ENCODE peak calls at places on chromosomes 11 and 22, in eight cellular contexts. F is stomach, H is colonic mucosa, A is MM.1S, P is right lobe of liver, O is prostate gland, R is fibroblast of lung, V is Peyer's patch. W is an unnamed sample. For H3K4me1 and H3K36me3, the result is how much of the 10 kb centered on the place peaks cover.

GRCh38 chr11:95923441-95923729 is 522 bp downstream of the MTMR2 start:
- DNase-seq in R (peak), P (no peak), O (no peak), V (no peak), A (no peak), H (no peak), F (no peak), W (no peak)

GRCh38 chr11:102375720-102376399 is 28.8 kb downstream of the BIRC2 start:
- DNase-seq in O (no peak), A (no peak), F (no peak), P (no peak), R (peak), H (no peak), V (no peak), W (no peak)

GRCh38 chr11:77457340-77457739 is 16.6 kb downstream of the PAK1 start:
- DNase-seq in A (peak), R (no peak), P (no peak), F (no peak), V (no peak), H (no peak), O (no peak), W (no peak)

GRCh38 chr11:44246726-44247125 is 63.2 kb downstream of the ALX4 start:
- DNase-seq in H (no peak), A (no peak), R (peak), V (no peak), O (no peak), F (no peak), P (no peak), W (no peak)

GRCh38 chr22:38423512-38424503 is 31.2 kb downstream of the KCNJ4 start:
- DNase-seq in A (no peak), V (peak), F (no peak), H (peak), O (no peak), P (no peak), R (no peak), W (no peak)

GRCh38 chr11:110085255-110085838 is 7.8 kb upstream of the ZC3H12C start:
- DNase-seq in V (no peak), O (no peak), F (no peak), A (no peak), R (peak), P (no peak), H (no peak), W (no peak)

GRCh38 chr11:104967493-104968364 is 645 bp downstream of the CASP4 start:
- DNase-seq in V (no peak), P (no peak), R (peak), A (no peak), F (no peak), O (no peak), H (no peak), W (no peak)

GRCh38 chr11:3130269-3131071 is 34.6 kb downstream of the OSBPL5 start:
- DNase-seq in V (peak), F (no peak), P (peak), R (no peak), H (no peak), O (peak), A (no peak), W (peak)

GRCh38 chr11:1547467-1548098 is 24.5 kb downstream of the DUSP8 start:
- DNase-seq in O (no peak), H (no peak), V (no peak), F (no peak), R (no peak), A (no peak), P (no peak), W (no peak)

GRCh38 chr11:46560300-46561025 is 33.4 kb downstream of the AMBRA1 start:
- DNase-seq in V (no peak), R (peak), F (no peak), P (no peak), H (peak), O (peak), A (peak), W (no peak)

GRCh38 chr11:72100462-72100861 is 2.6 kb downstream of the LAMTOR1 start:
- DNase-seq in P (no peak), V (no peak), F (no peak), R (no peak), O (no peak), H (no peak), A (no peak), W (no peak)

GRCh38 chr11:112285918-112286317 is 25.3 kb upstream of the PLET1 start:
- DNase-seq in A (no peak), R (peak), H (no peak), V (no peak), F (no peak), O (no peak), P (no peak), W (no peak)

GRCh38 chr11:69913591-69914285 is 94.5 kb upstream of the FGF3 start:
- DNase-seq in A (no peak), P (peak), V (peak), O (no peak), H (no peak), F (no peak), R (no peak), W (peak)

GRCh38 chr22:44147036-44147645 is 33.6 kb upstream of the PARVG start:
- DNase-seq in F (no peak), V (no peak), A (no peak), O (no peak), R (no peak), H (no peak), P (no peak), W (no peak)

DNA sequence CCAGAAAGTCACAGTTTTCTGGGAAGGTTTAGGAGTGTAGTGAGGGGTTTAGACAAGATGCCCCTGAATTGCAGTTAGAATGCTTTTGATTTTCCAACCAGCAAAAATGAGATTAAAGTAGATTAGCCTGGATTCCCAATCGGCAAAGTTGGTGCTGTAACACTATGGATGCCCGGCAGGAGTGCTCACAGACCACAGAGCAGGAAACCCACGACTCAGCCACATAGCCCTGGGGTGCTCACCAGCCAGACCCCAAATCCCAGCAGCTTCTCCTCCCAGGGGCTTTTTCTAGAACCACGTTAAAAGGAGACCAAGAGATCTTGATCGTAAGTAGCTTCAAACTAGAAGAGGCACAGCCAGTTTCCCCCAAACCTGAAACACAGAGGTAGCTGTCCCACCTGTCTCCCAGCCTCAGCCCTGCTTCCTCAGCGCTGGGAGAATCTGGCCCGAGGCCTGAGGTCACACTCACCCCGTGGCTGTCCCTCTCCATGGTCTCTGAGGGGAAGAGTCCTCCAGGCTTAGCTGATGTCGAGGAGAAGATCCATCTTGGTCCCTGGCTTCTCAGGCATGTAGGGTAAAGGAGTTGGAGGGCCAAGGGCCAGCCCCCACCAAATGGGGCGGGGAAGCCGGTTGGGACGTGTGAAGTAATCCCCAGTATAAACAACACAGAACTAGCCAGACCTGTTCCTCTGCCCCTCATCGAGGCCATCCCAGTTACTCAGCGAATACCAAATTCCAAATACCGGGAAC is at the start of gene TMPRSS13:
- DNase-seq in V (peak), H (peak), O (peak), P (no peak), A (no peak), R (no peak), F (no peak), W (peak)
- TF ChIP-seq CTCF in V (no peak), H (no peak), O (no peak), P (no peak), A (no peak), R (no peak), F (no peak), W (no peak)

DNA sequence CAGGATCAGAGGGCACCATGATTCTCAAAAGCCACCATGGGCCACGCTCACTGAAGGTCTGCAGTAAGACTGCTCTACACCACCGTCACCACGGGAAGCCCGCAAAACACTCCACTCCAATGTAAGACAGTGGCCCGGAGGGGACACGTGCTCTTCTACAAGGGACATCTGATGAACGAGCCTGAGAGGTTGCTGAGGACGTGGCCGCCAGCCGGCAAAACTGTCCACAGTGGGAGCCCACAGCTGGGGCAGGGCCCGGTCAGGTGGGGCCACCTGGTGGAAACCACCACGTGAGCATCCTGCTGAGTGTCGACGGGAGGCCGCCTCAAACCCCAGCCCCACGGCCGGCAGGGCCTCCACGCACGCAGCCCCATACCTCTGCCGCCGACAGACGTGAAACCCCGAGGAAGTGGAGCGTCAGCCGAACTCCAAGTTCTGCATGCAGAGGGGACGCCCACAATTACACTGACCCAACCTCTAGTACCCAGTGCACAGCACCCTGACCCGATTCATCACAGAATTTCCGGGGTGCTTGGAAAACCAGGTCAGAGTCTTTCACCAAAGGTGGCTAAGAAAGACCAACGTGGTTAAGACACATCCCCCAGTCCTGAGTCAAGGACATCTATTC is 42.6 kb downstream of the BRD1 start:
- DNase-seq in F (no peak), P (no peak), V (no peak), A (no peak), H (no peak), O (no peak), R (no peak), W (no peak)
- H3K4me1 ChIP-seq in F (under half), P (under half), V (under half), A (under half), H (under half), O (under half), R (under half), W (under half)

DNA sequence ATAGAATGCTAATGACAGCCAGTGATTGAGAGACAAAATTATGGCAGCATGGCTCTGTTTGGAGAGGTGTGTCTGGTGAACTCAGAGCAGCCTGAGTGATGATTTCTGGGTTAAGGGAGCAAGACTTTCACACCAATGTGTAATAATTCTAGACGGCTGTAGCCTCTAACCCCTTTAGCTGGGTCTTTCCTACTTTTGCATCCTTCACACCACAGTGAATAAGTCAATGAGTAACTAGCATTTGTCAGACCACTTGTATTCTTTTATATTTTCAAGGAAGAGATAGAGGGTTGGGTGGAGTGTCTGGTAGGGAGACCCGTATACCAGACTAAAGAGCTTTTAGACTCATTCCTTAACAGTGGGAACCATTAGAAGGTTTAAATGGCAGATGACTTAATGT is 50.4 kb downstream of the ATXN10 start:
- DNase-seq in O (no peak), R (no peak), A (no peak), P (no peak), V (no peak), H (no peak), F (no peak), W (no peak)
- H3K36me3 ChIP-seq in O (under half), R (under half), A (under half), P (under half), V (under half), H (under half), F (under half), W (under half)

GRCh38 chr11:114296190-114296978 is at the start of gene NNMT:
- DNase-seq in F (peak), O (no peak), P (peak), V (no peak), H (peak), R (peak), A (no peak), W (peak)

GRCh38 chr11:114293201-114293711 is 2.9 kb upstream of the NNMT start:
- DNase-seq in R (no peak), A (no peak), V (no peak), O (no peak), F (no peak), H (no peak), P (no peak), W (no peak)

GRCh38 chr11:114296979-114297372 is 777 bp downstream of the NNMT start:
- DNase-seq in H (no peak), A (no peak), P (no peak), V (no peak), R (no peak), O (no peak), F (no peak), W (no peak)

GRCh38 chr11:114297806-114298700 is 1.9 kb downstream of the NNMT start:
- DNase-seq in V (no peak), F (no peak), P (no peak), O (no peak), A (no peak), R (no peak), H (no peak), W (no peak)

DNA sequence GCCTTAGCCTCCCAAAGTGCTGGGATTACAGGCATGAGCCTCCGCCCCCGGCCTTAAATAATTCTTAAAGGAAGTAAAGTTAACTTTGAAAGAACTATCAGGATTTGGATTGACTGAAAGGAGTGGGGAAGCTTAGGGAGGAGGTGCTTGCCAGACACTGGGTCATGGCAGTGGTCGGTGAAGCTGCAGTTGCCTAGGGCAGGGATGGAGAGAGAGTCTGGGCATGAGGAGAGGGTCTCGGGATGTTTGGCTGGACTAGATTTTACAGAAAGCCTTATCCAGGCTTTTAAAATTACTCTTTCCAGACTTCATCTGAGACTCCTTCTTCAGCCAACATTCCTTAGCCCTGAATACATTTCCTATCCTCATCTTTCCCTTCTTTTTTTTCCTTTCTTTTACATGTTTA is 520 bp upstream of the NNMT start:
- DNase-seq in R (no peak), H (no peak), F (no peak), O (no peak), P (no peak), V (no peak), A (no peak), W (no peak)
- TF ChIP-seq CTCF in R (no peak), H (no peak), F (no peak), O (no peak), P (no peak), V (no peak), A (no peak), W (no peak)

DNA sequence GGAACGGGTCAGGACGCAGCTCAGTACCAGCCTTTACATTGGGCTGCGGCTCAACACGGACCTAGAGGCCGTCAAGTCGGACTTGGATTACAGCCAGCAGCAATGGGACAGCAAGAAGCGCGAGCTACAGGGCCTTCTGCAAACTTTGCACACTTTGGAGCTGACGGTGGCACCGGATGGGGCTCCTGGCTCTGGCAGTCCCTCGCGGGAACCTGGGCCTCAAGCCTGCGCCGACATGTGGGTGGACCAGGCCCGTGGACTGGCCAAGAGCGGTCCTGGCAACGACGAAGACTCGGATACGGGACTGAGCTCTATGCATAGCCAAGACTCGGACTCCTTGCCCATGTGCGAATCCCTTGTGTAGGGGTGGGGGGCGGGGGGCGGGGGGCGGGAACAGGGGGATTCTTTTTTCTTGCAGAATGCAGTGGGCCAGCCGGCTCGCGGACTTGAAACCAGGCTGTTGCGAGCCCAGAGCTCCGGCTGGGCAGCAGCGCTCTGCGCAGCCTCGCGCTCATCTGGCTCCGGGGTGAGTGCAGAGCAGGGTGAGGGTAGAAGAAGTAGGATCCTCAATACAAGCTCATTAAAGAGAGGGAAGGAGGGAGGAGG is 1.7 kb downstream of the RASSF10 start:
- DNase-seq in R (no peak), V (peak), A (no peak), P (no peak), H (peak), O (no peak), F (peak), W (peak)
- H3K4me1 ChIP-seq in R (under half), V (under half), A (under half), P (under half), H (under half), O (under half), F (under half), W (under half)